ENCODE peak calls at places on chromosome 6, in ten cellular contexts. One of them, this sample, is unnamed.

GRCh38 chr6:82681119-82681714 is 317.6 kb downstream of the TPBG start:
- DNase-seq in HT-29: no peak
- DNase-seq in KBM-7: no peak
- DNase-seq in NCI-H748 treated with DMSO at 0.1 percent for 48 hours: no peak
- DNase-seq in osteocyte: no peak
- DNase-seq in bronchial epithelial cell: no peak
- DNase-seq in NCI-H510A: no peak
- DNase-seq in NK-92 treated with Interleukin-12 subunit alpha and Interleukin-12 subunit beta, amount 100 ng/mL, for 24 hours: no peak
- DNase-seq in globus pallidus: no peak
- DNase-seq in fibroblast of lung: no peak
- DNase-seq in this sample: no peak

GRCh38 chr6:52731719-52732118 is 31.6 kb downstream of the GSTA2 start:
- DNase-seq in bronchial epithelial cell: peak; percentile 53
- DNase-seq in NCI-H748 treated with DMSO at 0.1 percent for 48 hours: no peak
- DNase-seq in HT-29: no peak
- DNase-seq in NK-92 treated with Interleukin-12 subunit alpha and Interleukin-12 subunit beta, amount 100 ng/mL, for 24 hours: no peak
- DNase-seq in osteocyte: no peak
- DNase-seq in KBM-7: no peak
- DNase-seq in globus pallidus: no peak
- DNase-seq in fibroblast of lung: no peak
- DNase-seq in NCI-H510A: peak; percentile 27
- DNase-seq in this sample: no peak

GRCh38 chr6:30748851-30749540 is 4.6 kb upstream of the IER3 start:
- DNase-seq in NCI-H748 treated with DMSO at 0.1 percent for 48 hours: no peak
- DNase-seq in KBM-7: no peak
- DNase-seq in globus pallidus: no peak
- DNase-seq in fibroblast of lung: no peak
- DNase-seq in osteocyte: no peak
- DNase-seq in NCI-H510A: no peak
- DNase-seq in NK-92 treated with Interleukin-12 subunit alpha and Interleukin-12 subunit beta, amount 100 ng/mL, for 24 hours: no peak
- DNase-seq in bronchial epithelial cell: peak; percentile 94
- DNase-seq in HT-29: peak; percentile 42
- DNase-seq in this sample: no peak

GRCh38 chr6:293185-294174 is 1.2 kb downstream of the DUSP22 start:
- DNase-seq in NCI-H510A: no peak
- DNase-seq in NK-92 treated with Interleukin-12 subunit alpha and Interleukin-12 subunit beta, amount 100 ng/mL, for 24 hours: no peak
- DNase-seq in HT-29: peak; percentile 37
- DNase-seq in osteocyte: peak; percentile 85
- DNase-seq in bronchial epithelial cell: peak; percentile 44
- DNase-seq in globus pallidus: peak; percentile 81
- DNase-seq in fibroblast of lung: peak; percentile 23
- DNase-seq in KBM-7: peak; percentile 42
- DNase-seq in NCI-H748 treated with DMSO at 0.1 percent for 48 hours: no peak
- DNase-seq in this sample: no peak

GRCh38 chr6:29499704-29500103 is 11.9 kb upstream of the MAS1L start:
- DNase-seq in NK-92 treated with Interleukin-12 subunit alpha and Interleukin-12 subunit beta, amount 100 ng/mL, for 24 hours: no peak
- DNase-seq in KBM-7: no peak
- DNase-seq in globus pallidus: no peak
- DNase-seq in NCI-H748 treated with DMSO at 0.1 percent for 48 hours: no peak
- DNase-seq in NCI-H510A: no peak
- DNase-seq in HT-29: no peak
- DNase-seq in fibroblast of lung: no peak
- DNase-seq in bronchial epithelial cell: no peak
- DNase-seq in osteocyte: peak; percentile 56
- DNase-seq in this sample: no peak

GRCh38 chr6:6314601-6315000 is 5.9 kb downstream of the F13A1 start:
- DNase-seq in NK-92 treated with Interleukin-12 subunit alpha and Interleukin-12 subunit beta, amount 100 ng/mL, for 24 hours: no peak
- DNase-seq in NCI-H748 treated with DMSO at 0.1 percent for 48 hours: no peak
- DNase-seq in osteocyte: no peak
- DNase-seq in fibroblast of lung: no peak
- DNase-seq in bronchial epithelial cell: no peak
- DNase-seq in KBM-7: peak; percentile 4
- DNase-seq in HT-29: no peak
- DNase-seq in NCI-H510A: no peak
- DNase-seq in globus pallidus: no peak
- DNase-seq in this sample: no peak

GRCh38 chr6:34243131-34243771 is 5.6 kb downstream of the SMIM29 start:
- DNase-seq in fibroblast of lung: no peak
- DNase-seq in bronchial epithelial cell: no peak
- DNase-seq in NK-92 treated with Interleukin-12 subunit alpha and Interleukin-12 subunit beta, amount 100 ng/mL, for 24 hours: peak; percentile 40
- DNase-seq in NCI-H510A: no peak
- DNase-seq in globus pallidus: no peak
- DNase-seq in KBM-7: no peak
- DNase-seq in osteocyte: no peak
- DNase-seq in HT-29: no peak
- DNase-seq in NCI-H748 treated with DMSO at 0.1 percent for 48 hours: no peak
- DNase-seq in this sample: no peak

GRCh38 chr6:139361211-139361610 is 13.2 kb downstream of the CITED2 start:
- DNase-seq in NCI-H748 treated with DMSO at 0.1 percent for 48 hours: no peak
- DNase-seq in osteocyte: no peak
- DNase-seq in bronchial epithelial cell: no peak
- DNase-seq in KBM-7: peak; percentile 95
- DNase-seq in globus pallidus: no peak
- DNase-seq in NCI-H510A: no peak
- DNase-seq in HT-29: no peak
- DNase-seq in fibroblast of lung: no peak
- DNase-seq in NK-92 treated with Interleukin-12 subunit alpha and Interleukin-12 subunit beta, amount 100 ng/mL, for 24 hours: no peak
- DNase-seq in this sample: no peak

GRCh38 chr6:131362070-131362469 is 211.0 kb upstream of the ARG1 start:
- DNase-seq in globus pallidus: no peak
- DNase-seq in HT-29: no peak
- DNase-seq in KBM-7: no peak
- DNase-seq in fibroblast of lung: no peak
- DNase-seq in NCI-H510A: no peak
- DNase-seq in NCI-H748 treated with DMSO at 0.1 percent for 48 hours: no peak
- DNase-seq in osteocyte: no peak
- DNase-seq in bronchial epithelial cell: peak; percentile 58
- DNase-seq in NK-92 treated with Interleukin-12 subunit alpha and Interleukin-12 subunit beta, amount 100 ng/mL, for 24 hours: no peak
- DNase-seq in this sample: no peak

GRCh38 chr6:41492261-41492891 is 53.8 kb upstream of the FOXP4 start:
- DNase-seq in osteocyte: no peak
- DNase-seq in NCI-H748 treated with DMSO at 0.1 percent for 48 hours: no peak
- DNase-seq in fibroblast of lung: no peak
- DNase-seq in bronchial epithelial cell: no peak
- DNase-seq in NK-92 treated with Interleukin-12 subunit alpha and Interleukin-12 subunit beta, amount 100 ng/mL, for 24 hours: no peak
- DNase-seq in globus pallidus: no peak
- DNase-seq in NCI-H510A: no peak
- DNase-seq in KBM-7: no peak
- DNase-seq in HT-29: no peak
- DNase-seq in this sample: no peak

GRCh38 chr6:153852034-153852433 is 187.0 kb upstream of the OPRM1 start:
- DNase-seq in KBM-7: no peak
- DNase-seq in NK-92 treated with Interleukin-12 subunit alpha and Interleukin-12 subunit beta, amount 100 ng/mL, for 24 hours: no peak
- DNase-seq in osteocyte: no peak
- DNase-seq in NCI-H748 treated with DMSO at 0.1 percent for 48 hours: no peak
- DNase-seq in fibroblast of lung: no peak
- DNase-seq in bronchial epithelial cell: no peak
- DNase-seq in globus pallidus: no peak
- DNase-seq in NCI-H510A: no peak
- DNase-seq in HT-29: no peak
- DNase-seq in this sample: no peak

GRCh38 chr6:157187182-157188093 is 135.9 kb downstream of the TMEM242 start:
- DNase-seq in NCI-H748 treated with DMSO at 0.1 percent for 48 hours: peak; percentile 97
- DNase-seq in HT-29: peak; percentile 65
- DNase-seq in KBM-7: no peak
- DNase-seq in NCI-H510A: peak; percentile 70
- DNase-seq in osteocyte: no peak
- DNase-seq in NK-92 treated with Interleukin-12 subunit alpha and Interleukin-12 subunit beta, amount 100 ng/mL, for 24 hours: no peak
- DNase-seq in globus pallidus: peak; percentile 34
- DNase-seq in bronchial epithelial cell: no peak
- DNase-seq in fibroblast of lung: no peak
- DNase-seq in this sample: no peak

GRCh38 chr6:34103321-34103720 is 42.6 kb downstream of the GRM4 start:
- DNase-seq in osteocyte: no peak
- DNase-seq in fibroblast of lung: no peak
- DNase-seq in HT-29: no peak
- DNase-seq in NCI-H748 treated with DMSO at 0.1 percent for 48 hours: no peak
- DNase-seq in NK-92 treated with Interleukin-12 subunit alpha and Interleukin-12 subunit beta, amount 100 ng/mL, for 24 hours: no peak
- DNase-seq in bronchial epithelial cell: no peak
- DNase-seq in globus pallidus: no peak
- DNase-seq in NCI-H510A: no peak
- DNase-seq in KBM-7: no peak
- DNase-seq in this sample: no peak

GRCh38 chr6:24778121-24778520 is 3.4 kb downstream of the GMNN start:
- DNase-seq in KBM-7: no peak
- DNase-seq in osteocyte: no peak
- DNase-seq in bronchial epithelial cell: no peak
- DNase-seq in fibroblast of lung: no peak
- DNase-seq in NK-92 treated with Interleukin-12 subunit alpha and Interleukin-12 subunit beta, amount 100 ng/mL, for 24 hours: no peak
- DNase-seq in HT-29: no peak
- DNase-seq in NCI-H748 treated with DMSO at 0.1 percent for 48 hours: no peak
- DNase-seq in NCI-H510A: no peak
- DNase-seq in globus pallidus: no peak
- DNase-seq in this sample: no peak

This sample was measured in T-cell.